ENCODE peak calls at places on chromosomes 4 and X, in eight cellular contexts. One of them, this sample, is unnamed.

GRCh38 chr4:21134994-21135393 is 434.7 kb downstream of the PACRGL start:
- DNase-seq in NCI-H2081: peak
- DNase-seq in AML-193: peak
- DNase-seq in amygdala: no peak
- DNase-seq in fibroblast of lung: peak
- DNase-seq in BJ: no peak
- DNase-seq in spleen: no peak
- DNase-seq in amniotic stem cell: no peak
- DNase-seq in this sample: peak

GRCh38 chrX:3244203-3244743 is 102.2 kb downstream of the MXRA5 start:
- DNase-seq in BJ: no peak
- DNase-seq in amniotic stem cell: peak
- DNase-seq in amygdala: no peak
- DNase-seq in NCI-H2081: no peak
- DNase-seq in fibroblast of lung: peak
- DNase-seq in AML-193: no peak
- DNase-seq in spleen: no peak
- DNase-seq in this sample: no peak

GRCh38 chr4:17475481-17475880 is 36.4 kb downstream of the QDPR start:
- DNase-seq in BJ: no peak
- DNase-seq in NCI-H2081: no peak
- DNase-seq in amygdala: no peak
- DNase-seq in AML-193: no peak
- DNase-seq in spleen: no peak
- DNase-seq in fibroblast of lung: peak
- DNase-seq in amniotic stem cell: no peak
- DNase-seq in this sample: no peak

GRCh38 chr4:113673450-113673849 is 88.1 kb downstream of the CAMK2D start:
- DNase-seq in NCI-H2081: no peak
- DNase-seq in amniotic stem cell: no peak
- DNase-seq in spleen: peak
- DNase-seq in fibroblast of lung: peak
- DNase-seq in BJ: no peak
- DNase-seq in AML-193: peak
- DNase-seq in amygdala: no peak
- DNase-seq in this sample: no peak

GRCh38 chrX:13894888-13895564 is 78.1 kb upstream of the GPM6B start:
- DNase-seq in AML-193: no peak
- DNase-seq in amygdala: no peak
- DNase-seq in amniotic stem cell: no peak
- DNase-seq in NCI-H2081: no peak
- DNase-seq in fibroblast of lung: no peak
- DNase-seq in BJ: no peak
- DNase-seq in spleen: no peak
- DNase-seq in this sample: no peak

GRCh38 chrX:19381326-19381725 is 37.6 kb downstream of the PDHA1 start:
- DNase-seq in NCI-H2081: no peak
- DNase-seq in amygdala: no peak
- DNase-seq in spleen: peak
- DNase-seq in AML-193: no peak
- DNase-seq in fibroblast of lung: no peak
- DNase-seq in amniotic stem cell: no peak
- DNase-seq in BJ: no peak
- DNase-seq in this sample: no peak

GRCh38 chrX:107971636-107972035 is 10.5 kb downstream of the TEX13B start:
- DNase-seq in amygdala: no peak
- DNase-seq in NCI-H2081: no peak
- DNase-seq in fibroblast of lung: no peak
- DNase-seq in AML-193: no peak
- DNase-seq in amniotic stem cell: no peak
- DNase-seq in spleen: no peak
- DNase-seq in BJ: no peak
- DNase-seq in this sample: no peak

GRCh38 chr4:169263791-169264392 is 6.9 kb downstream of the SH3RF1 start:
- DNase-seq in amniotic stem cell: no peak
- DNase-seq in AML-193: no peak
- DNase-seq in amygdala: no peak
- DNase-seq in NCI-H2081: no peak
- DNase-seq in BJ: no peak
- DNase-seq in fibroblast of lung: no peak
- DNase-seq in spleen: no peak
- DNase-seq in this sample: no peak

GRCh38 chr4:184807797-184808718 is 17.7 kb downstream of the ACSL1 start:
- DNase-seq in NCI-H2081: peak
- DNase-seq in amniotic stem cell: no peak
- DNase-seq in fibroblast of lung: peak
- DNase-seq in BJ: no peak
- DNase-seq in AML-193: no peak
- DNase-seq in spleen: no peak
- DNase-seq in amygdala: peak
- DNase-seq in this sample: no peak

GRCh38 chr4:5003372-5003857 is 15.8 kb downstream of the CYTL1 start:
- DNase-seq in fibroblast of lung: no peak
- DNase-seq in NCI-H2081: no peak
- DNase-seq in AML-193: no peak
- DNase-seq in spleen: no peak
- DNase-seq in amygdala: no peak
- DNase-seq in amniotic stem cell: no peak
- DNase-seq in BJ: no peak
- DNase-seq in this sample: no peak

GRCh38 chrX:117038918-117039440 is 576.2 kb upstream of the CT83 start:
- DNase-seq in amniotic stem cell: no peak
- DNase-seq in fibroblast of lung: no peak
- DNase-seq in amygdala: no peak
- DNase-seq in NCI-H2081: peak
- DNase-seq in BJ: no peak
- DNase-seq in spleen: no peak
- DNase-seq in AML-193: no peak
- DNase-seq in this sample: no peak

GRCh38 chr4:3869661-3870566 is 103.7 kb downstream of the ADRA2C start:
- DNase-seq in BJ: no peak
- DNase-seq in amygdala: no peak
- DNase-seq in fibroblast of lung: no peak
- DNase-seq in NCI-H2081: no peak
- DNase-seq in amniotic stem cell: no peak
- DNase-seq in spleen: peak
- DNase-seq in AML-193: no peak
- DNase-seq in this sample: no peak

GRCh38 chr4:26821677-26822503 is 38.8 kb upstream of the STIM2 start:
- DNase-seq in AML-193: no peak
- DNase-seq in fibroblast of lung: no peak
- DNase-seq in BJ: no peak
- DNase-seq in amniotic stem cell: no peak
- DNase-seq in NCI-H2081: no peak
- DNase-seq in amygdala: no peak
- DNase-seq in spleen: no peak
- DNase-seq in this sample: no peak

GRCh38 chr4:37995299-37995821 is 35.2 kb downstream of the PTTG2 start:
- DNase-seq in amniotic stem cell: no peak
- DNase-seq in fibroblast of lung: no peak
- DNase-seq in BJ: no peak
- DNase-seq in spleen: no peak
- DNase-seq in amygdala: no peak
- DNase-seq in AML-193: no peak
- DNase-seq in NCI-H2081: no peak
- DNase-seq in this sample: no peak

GRCh38 chr4:169054879-169055278 is 44.8 kb upstream of the CBR4 start:
- DNase-seq in fibroblast of lung: no peak
- DNase-seq in BJ: no peak
- DNase-seq in AML-193: no peak
- DNase-seq in amniotic stem cell: no peak
- DNase-seq in amygdala: no peak
- DNase-seq in spleen: no peak
- DNase-seq in NCI-H2081: no peak
- DNase-seq in this sample: no peak

GRCh38 chr4:92104506-92104905 is 199.3 kb upstream of the GRID2 start:
- DNase-seq in spleen: no peak
- DNase-seq in AML-193: no peak
- DNase-seq in amniotic stem cell: no peak
- DNase-seq in fibroblast of lung: no peak
- DNase-seq in amygdala: no peak
- DNase-seq in NCI-H2081: peak
- DNase-seq in BJ: no peak
- DNase-seq in this sample: no peak

GRCh38 chr4:75243570-75243969 is 270.6 kb downstream of the RCHY1 start:
- DNase-seq in NCI-H2081: no peak
- DNase-seq in BJ: no peak
- DNase-seq in fibroblast of lung: no peak
- DNase-seq in amygdala: no peak
- DNase-seq in spleen: no peak
- DNase-seq in AML-193: no peak
- DNase-seq in amniotic stem cell: no peak
- DNase-seq in this sample: no peak

GRCh38 chr4:112075129-112075753 is 70.0 kb upstream of the FAM241A start:
- DNase-seq in amniotic stem cell: peak
- DNase-seq in NCI-H2081: peak
- DNase-seq in spleen: no peak
- DNase-seq in amygdala: no peak
- DNase-seq in AML-193: peak
- DNase-seq in fibroblast of lung: peak
- DNase-seq in BJ: no peak
- DNase-seq in this sample: no peak

GRCh38 chr4:56387023-56388001 is at the start of gene AASDH:
- DNase-seq in BJ: peak
- DNase-seq in amygdala: peak
- DNase-seq in fibroblast of lung: peak
- DNase-seq in NCI-H2081: peak
- DNase-seq in spleen: peak
- DNase-seq in AML-193: peak
- DNase-seq in amniotic stem cell: peak
- DNase-seq in this sample: peak

GRCh38 chrX:56826020-56826419 is 97.0 kb downstream of the NBDY start:
- DNase-seq in BJ: no peak
- DNase-seq in amygdala: no peak
- DNase-seq in spleen: no peak
- DNase-seq in amniotic stem cell: no peak
- DNase-seq in fibroblast of lung: no peak
- DNase-seq in NCI-H2081: no peak
- DNase-seq in AML-193: no peak
- DNase-seq in this sample: no peak

GRCh38 chr4:64781737-64782326 is 372.6 kb upstream of the TECRL start:
- DNase-seq in AML-193: peak
- DNase-seq in NCI-H2081: peak
- DNase-seq in amniotic stem cell: no peak
- DNase-seq in amygdala: no peak
- DNase-seq in fibroblast of lung: peak
- DNase-seq in BJ: no peak
- DNase-seq in spleen: no peak
- DNase-seq in this sample: no peak

GRCh38 chrX:70033348-70033747 is 16.4 kb downstream of the AWAT2 start:
- DNase-seq in spleen: peak
- DNase-seq in amygdala: no peak
- DNase-seq in BJ: no peak
- DNase-seq in fibroblast of lung: no peak
- DNase-seq in NCI-H2081: peak
- DNase-seq in AML-193: peak
- DNase-seq in amniotic stem cell: no peak
- DNase-seq in this sample: peak

GRCh38 chr4:80322716-80323115 is 12.8 kb upstream of the CFAP299 start:
- DNase-seq in BJ: no peak
- DNase-seq in fibroblast of lung: peak
- DNase-seq in NCI-H2081: peak
- DNase-seq in spleen: no peak
- DNase-seq in amniotic stem cell: no peak
- DNase-seq in amygdala: no peak
- DNase-seq in AML-193: peak
- DNase-seq in this sample: peak

GRCh38 chrX:40733691-40734090 is 1.7 kb downstream of the MED14 start:
- DNase-seq in amygdala: no peak
- DNase-seq in NCI-H2081: no peak
- DNase-seq in AML-193: no peak
- DNase-seq in spleen: no peak
- DNase-seq in BJ: no peak
- DNase-seq in fibroblast of lung: peak
- DNase-seq in amniotic stem cell: no peak
- DNase-seq in this sample: no peak

GRCh38 chr4:152479428-152480026 is 56.4 kb downstream of the FBXW7 start:
- DNase-seq in amygdala: no peak
- DNase-seq in AML-193: no peak
- DNase-seq in fibroblast of lung: peak
- DNase-seq in amniotic stem cell: no peak
- DNase-seq in BJ: no peak
- DNase-seq in spleen: no peak
- DNase-seq in NCI-H2081: no peak
- DNase-seq in this sample: no peak

GRCh38 chr4:175531405-175532091 is 280.5 kb downstream of the GPM6A start:
- DNase-seq in amniotic stem cell: peak
- DNase-seq in amygdala: no peak
- DNase-seq in NCI-H2081: no peak
- DNase-seq in fibroblast of lung: peak
- DNase-seq in BJ: peak
- DNase-seq in spleen: no peak
- DNase-seq in AML-193: no peak
- DNase-seq in this sample: no peak

GRCh38 chr4:109945056-109945455 is 32.4 kb downstream of the EGF start:
- DNase-seq in amygdala: no peak
- DNase-seq in BJ: no peak
- DNase-seq in amniotic stem cell: no peak
- DNase-seq in NCI-H2081: no peak
- DNase-seq in spleen: no peak
- DNase-seq in AML-193: no peak
- DNase-seq in fibroblast of lung: no peak
- DNase-seq in this sample: no peak

GRCh38 chr4:121685257-121685656 is 11.5 kb downstream of the ANXA5 start:
- DNase-seq in AML-193: no peak
- DNase-seq in fibroblast of lung: no peak
- DNase-seq in amygdala: no peak
- DNase-seq in amniotic stem cell: no peak
- DNase-seq in spleen: no peak
- DNase-seq in BJ: no peak
- DNase-seq in NCI-H2081: no peak
- DNase-seq in this sample: no peak

GRCh38 chrX:53312946-53313745 is 31.8 kb upstream of the IQSEC2 start:
- DNase-seq in amygdala: no peak
- DNase-seq in BJ: no peak
- DNase-seq in amniotic stem cell: peak
- DNase-seq in fibroblast of lung: peak
- DNase-seq in AML-193: peak
- DNase-seq in NCI-H2081: peak
- DNase-seq in spleen: no peak
- DNase-seq in this sample: no peak

GRCh38 chr4:73606465-73606974 is 13.7 kb downstream of the RASSF6 start:
- DNase-seq in fibroblast of lung: no peak
- DNase-seq in AML-193: no peak
- DNase-seq in amniotic stem cell: no peak
- DNase-seq in amygdala: no peak
- DNase-seq in NCI-H2081: peak
- DNase-seq in BJ: no peak
- DNase-seq in spleen: no peak
- DNase-seq in this sample: peak

GRCh38 chr4:15240764-15241163 is 187.1 kb upstream of the C1QTNF7 start:
- DNase-seq in NCI-H2081: no peak
- DNase-seq in amygdala: no peak
- DNase-seq in spleen: no peak
- DNase-seq in BJ: no peak
- DNase-seq in fibroblast of lung: peak
- DNase-seq in amniotic stem cell: no peak
- DNase-seq in AML-193: no peak
- DNase-seq in this sample: no peak

This sample was measured in NCI-H1105.